ENCODE peak calls at places on chromosomes 3 and 15, in nine cellular contexts. One of them, this sample, is unnamed.

GRCh38 chr15:25172691-25173090 is 217.9 kb downstream of the SNRPN start:
- DNase-seq in GM06990: no peak
- DNase-seq in ovary: no peak
- DNase-seq in HFFc6: no peak
- DNase-seq in fibroblast of mammary gland: no peak
- DNase-seq in PC-3: no peak
- DNase-seq in neural crest cell: no peak
- DNase-seq in endothelial cell of umbilical vein: no peak
- DNase-seq in tibial nerve: no peak
- DNase-seq in this sample: no peak

GRCh38 chr15:44501768-44502366 is 35.1 kb upstream of the EIF3J start:
- DNase-seq in GM06990: no peak
- DNase-seq in ovary: no peak
- DNase-seq in HFFc6: peak
- DNase-seq in fibroblast of mammary gland: peak
- DNase-seq in PC-3: peak
- DNase-seq in neural crest cell: no peak
- DNase-seq in endothelial cell of umbilical vein: peak
- DNase-seq in tibial nerve: no peak
- DNase-seq in this sample: no peak

GRCh38 chr3:30875505-30875904 is 19.0 kb downstream of the GADL1 start:
- DNase-seq in GM06990: no peak
- DNase-seq in ovary: no peak
- DNase-seq in HFFc6: no peak
- DNase-seq in fibroblast of mammary gland: no peak
- DNase-seq in PC-3: no peak
- DNase-seq in neural crest cell: no peak
- DNase-seq in endothelial cell of umbilical vein: no peak
- DNase-seq in tibial nerve: no peak
- DNase-seq in this sample: no peak

GRCh38 chr15:67127334-67127664 is 61.9 kb downstream of the SMAD3 start:
- DNase-seq in GM06990: no peak
- DNase-seq in ovary: no peak
- DNase-seq in HFFc6: no peak
- DNase-seq in fibroblast of mammary gland: no peak
- DNase-seq in PC-3: peak
- DNase-seq in neural crest cell: no peak
- DNase-seq in endothelial cell of umbilical vein: no peak
- DNase-seq in tibial nerve: no peak
- DNase-seq in this sample: no peak

GRCh38 chr15:85412956-85413854 is 32.8 kb downstream of the AKAP13 start:
- DNase-seq in GM06990: peak
- DNase-seq in ovary: peak
- DNase-seq in HFFc6: peak
- DNase-seq in fibroblast of mammary gland: peak
- DNase-seq in PC-3: peak
- DNase-seq in neural crest cell: no peak
- DNase-seq in endothelial cell of umbilical vein: peak
- DNase-seq in tibial nerve: peak
- DNase-seq in this sample: no peak

GRCh38 chr3:35216501-35217266 is 422.6 kb upstream of the ARPP21 start:
- DNase-seq in GM06990: no peak
- DNase-seq in ovary: no peak
- DNase-seq in HFFc6: no peak
- DNase-seq in fibroblast of mammary gland: no peak
- DNase-seq in PC-3: no peak
- DNase-seq in neural crest cell: no peak
- DNase-seq in endothelial cell of umbilical vein: no peak
- DNase-seq in tibial nerve: no peak
- DNase-seq in this sample: no peak

GRCh38 chr15:63583027-63583426 is 14.2 kb upstream of the FBXL22 start:
- DNase-seq in GM06990: no peak
- DNase-seq in ovary: no peak
- DNase-seq in HFFc6: peak
- DNase-seq in fibroblast of mammary gland: peak
- DNase-seq in PC-3: peak
- DNase-seq in neural crest cell: no peak
- DNase-seq in endothelial cell of umbilical vein: no peak
- DNase-seq in tibial nerve: no peak
- DNase-seq in this sample: no peak

GRCh38 chr3:37944243-37944955 is 46.2 kb upstream of the VILL start:
- DNase-seq in GM06990: no peak
- DNase-seq in ovary: no peak
- DNase-seq in HFFc6: no peak
- DNase-seq in fibroblast of mammary gland: no peak
- DNase-seq in PC-3: no peak
- DNase-seq in neural crest cell: no peak
- DNase-seq in endothelial cell of umbilical vein: peak
- DNase-seq in tibial nerve: no peak
- DNase-seq in this sample: no peak

GRCh38 chr15:65940618-65940909 is 71.3 kb downstream of the RAB11A start:
- DNase-seq in GM06990: no peak
- DNase-seq in ovary: no peak
- DNase-seq in HFFc6: no peak
- DNase-seq in fibroblast of mammary gland: peak
- DNase-seq in PC-3: peak
- DNase-seq in neural crest cell: no peak
- DNase-seq in endothelial cell of umbilical vein: peak
- DNase-seq in tibial nerve: no peak
- DNase-seq in this sample: no peak

GRCh38 chr15:91912336-91912735 is 58.8 kb downstream of the SLCO3A1 start:
- DNase-seq in GM06990: no peak
- DNase-seq in ovary: no peak
- DNase-seq in HFFc6: no peak
- DNase-seq in fibroblast of mammary gland: no peak
- DNase-seq in PC-3: no peak
- DNase-seq in neural crest cell: no peak
- DNase-seq in endothelial cell of umbilical vein: no peak
- DNase-seq in tibial nerve: no peak
- DNase-seq in this sample: no peak

GRCh38 chr3:134237454-134238145 is 13.1 kb downstream of the RYK start:
- DNase-seq in GM06990: no peak
- DNase-seq in ovary: no peak
- DNase-seq in HFFc6: no peak
- DNase-seq in fibroblast of mammary gland: peak
- DNase-seq in PC-3: no peak
- DNase-seq in neural crest cell: no peak
- DNase-seq in endothelial cell of umbilical vein: no peak
- DNase-seq in tibial nerve: no peak
- DNase-seq in this sample: no peak

GRCh38 chr15:40050788-40051615 is 12.0 kb upstream of the SRP14 start:
- DNase-seq in GM06990: no peak
- DNase-seq in ovary: no peak
- DNase-seq in HFFc6: no peak
- DNase-seq in fibroblast of mammary gland: peak
- DNase-seq in PC-3: no peak
- DNase-seq in neural crest cell: no peak
- DNase-seq in endothelial cell of umbilical vein: no peak
- DNase-seq in tibial nerve: no peak
- DNase-seq in this sample: no peak

GRCh38 chr15:66982816-66983215 is 82.6 kb upstream of the SMAD3 start:
- DNase-seq in GM06990: no peak
- DNase-seq in ovary: no peak
- DNase-seq in HFFc6: no peak
- DNase-seq in fibroblast of mammary gland: peak
- DNase-seq in PC-3: no peak
- DNase-seq in neural crest cell: no peak
- DNase-seq in endothelial cell of umbilical vein: no peak
- DNase-seq in tibial nerve: no peak
- DNase-seq in this sample: no peak

GRCh38 chr15:39720721-39721611 is 61.7 kb downstream of the FSIP1 start:
- DNase-seq in GM06990: no peak
- DNase-seq in ovary: no peak
- DNase-seq in HFFc6: peak
- DNase-seq in fibroblast of mammary gland: peak
- DNase-seq in PC-3: peak
- DNase-seq in neural crest cell: no peak
- DNase-seq in endothelial cell of umbilical vein: no peak
- DNase-seq in tibial nerve: no peak
- DNase-seq in this sample: no peak

GRCh38 chr3:46353639-46354410 is at the start of gene CCR2:
- DNase-seq in GM06990: no peak
- DNase-seq in ovary: no peak
- DNase-seq in HFFc6: no peak
- DNase-seq in fibroblast of mammary gland: no peak
- DNase-seq in PC-3: no peak
- DNase-seq in neural crest cell: no peak
- DNase-seq in endothelial cell of umbilical vein: no peak
- DNase-seq in tibial nerve: no peak
- DNase-seq in this sample: no peak

GRCh38 chr15:36330598-36330997 is 248.8 kb upstream of the CDIN1 start:
- DNase-seq in GM06990: no peak
- DNase-seq in ovary: no peak
- DNase-seq in HFFc6: no peak
- DNase-seq in fibroblast of mammary gland: no peak
- DNase-seq in PC-3: no peak
- DNase-seq in neural crest cell: no peak
- DNase-seq in endothelial cell of umbilical vein: no peak
- DNase-seq in tibial nerve: no peak
- DNase-seq in this sample: no peak

GRCh38 chr3:49279376-49279775 is 2.3 kb upstream of the C3orf62 start:
- DNase-seq in GM06990: no peak
- DNase-seq in ovary: no peak
- DNase-seq in HFFc6: peak
- DNase-seq in fibroblast of mammary gland: peak
- DNase-seq in PC-3: no peak
- DNase-seq in neural crest cell: no peak
- DNase-seq in endothelial cell of umbilical vein: peak
- DNase-seq in tibial nerve: no peak
- DNase-seq in this sample: no peak

GRCh38 chr15:61857169-61857829 is 202.9 kb downstream of the VPS13C start:
- DNase-seq in GM06990: no peak
- DNase-seq in ovary: no peak
- DNase-seq in HFFc6: no peak
- DNase-seq in fibroblast of mammary gland: no peak
- DNase-seq in PC-3: no peak
- DNase-seq in neural crest cell: no peak
- DNase-seq in endothelial cell of umbilical vein: peak
- DNase-seq in tibial nerve: no peak
- DNase-seq in this sample: no peak

GRCh38 chr3:146172586-146172985 is 11.6 kb upstream of the PLOD2 start:
- DNase-seq in GM06990: no peak
- DNase-seq in ovary: no peak
- DNase-seq in HFFc6: no peak
- DNase-seq in fibroblast of mammary gland: no peak
- DNase-seq in PC-3: no peak
- DNase-seq in neural crest cell: no peak
- DNase-seq in endothelial cell of umbilical vein: no peak
- DNase-seq in tibial nerve: no peak
- DNase-seq in this sample: no peak

GRCh38 chr3:10192953-10193691 is 28.4 kb downstream of the IRAK2 start:
- DNase-seq in GM06990: peak
- DNase-seq in ovary: no peak
- DNase-seq in HFFc6: peak
- DNase-seq in fibroblast of mammary gland: peak
- DNase-seq in PC-3: peak
- DNase-seq in neural crest cell: peak
- DNase-seq in endothelial cell of umbilical vein: peak
- DNase-seq in tibial nerve: no peak
- DNase-seq in this sample: no peak
- TF ChIP-seq CTCF in GM06990: peak
- TF ChIP-seq CTCF in ovary: no peak
- TF ChIP-seq CTCF in HFFc6: peak
- TF ChIP-seq CTCF in fibroblast of mammary gland: peak
- TF ChIP-seq CTCF in PC-3: peak
- TF ChIP-seq CTCF in neural crest cell: no peak
- TF ChIP-seq CTCF in endothelial cell of umbilical vein: peak
- TF ChIP-seq CTCF in tibial nerve: peak
- TF ChIP-seq CTCF in this sample: peak

GRCh38 chr15:80565988-80566387 is 129.1 kb upstream of the ABHD17C start:
- DNase-seq in GM06990: no peak
- DNase-seq in ovary: no peak
- DNase-seq in HFFc6: no peak
- DNase-seq in fibroblast of mammary gland: no peak
- DNase-seq in PC-3: no peak
- DNase-seq in neural crest cell: no peak
- DNase-seq in endothelial cell of umbilical vein: no peak
- DNase-seq in tibial nerve: no peak
- DNase-seq in this sample: no peak

GRCh38 chr15:80562846-80563245 is 132.3 kb upstream of the ABHD17C start:
- DNase-seq in GM06990: no peak
- DNase-seq in ovary: no peak
- DNase-seq in HFFc6: no peak
- DNase-seq in fibroblast of mammary gland: no peak
- DNase-seq in PC-3: no peak
- DNase-seq in neural crest cell: no peak
- DNase-seq in endothelial cell of umbilical vein: no peak
- DNase-seq in tibial nerve: no peak
- DNase-seq in this sample: no peak

GRCh38 chr15:80563372-80563997 is 131.6 kb upstream of the ABHD17C start:
- DNase-seq in GM06990: no peak
- DNase-seq in ovary: no peak
- DNase-seq in HFFc6: no peak
- DNase-seq in fibroblast of mammary gland: no peak
- DNase-seq in PC-3: no peak
- DNase-seq in neural crest cell: no peak
- DNase-seq in endothelial cell of umbilical vein: no peak
- DNase-seq in tibial nerve: no peak
- DNase-seq in this sample: no peak

GRCh38 chr15:80565398-80565797 is 129.7 kb upstream of the ABHD17C start:
- DNase-seq in GM06990: no peak
- DNase-seq in ovary: no peak
- DNase-seq in HFFc6: no peak
- DNase-seq in fibroblast of mammary gland: no peak
- DNase-seq in PC-3: no peak
- DNase-seq in neural crest cell: no peak
- DNase-seq in endothelial cell of umbilical vein: no peak
- DNase-seq in tibial nerve: no peak
- DNase-seq in this sample: no peak

GRCh38 chr15:80564056-80564455 is 131.1 kb upstream of the ABHD17C start:
- DNase-seq in GM06990: no peak
- DNase-seq in ovary: no peak
- DNase-seq in HFFc6: no peak
- DNase-seq in fibroblast of mammary gland: no peak
- DNase-seq in PC-3: no peak
- DNase-seq in neural crest cell: no peak
- DNase-seq in endothelial cell of umbilical vein: no peak
- DNase-seq in tibial nerve: no peak
- DNase-seq in this sample: no peak
- TF ChIP-seq CTCF in GM06990: no peak
- TF ChIP-seq CTCF in ovary: no peak
- TF ChIP-seq CTCF in HFFc6: no peak
- TF ChIP-seq CTCF in fibroblast of mammary gland: no peak
- TF ChIP-seq CTCF in PC-3: no peak
- TF ChIP-seq CTCF in neural crest cell: no peak
- TF ChIP-seq CTCF in endothelial cell of umbilical vein: no peak
- TF ChIP-seq CTCF in tibial nerve: no peak
- TF ChIP-seq CTCF in this sample: no peak

GRCh38 chr15:48965972-48966371 is 2.3 kb upstream of the SHC4 start:
- DNase-seq in GM06990: no peak
- DNase-seq in ovary: no peak
- DNase-seq in HFFc6: peak
- DNase-seq in fibroblast of mammary gland: peak
- DNase-seq in PC-3: peak
- DNase-seq in neural crest cell: no peak
- DNase-seq in endothelial cell of umbilical vein: no peak
- DNase-seq in tibial nerve: no peak
- DNase-seq in this sample: no peak
- TF ChIP-seq CTCF in GM06990: peak
- TF ChIP-seq CTCF in ovary: no peak
- TF ChIP-seq CTCF in HFFc6: peak
- TF ChIP-seq CTCF in fibroblast of mammary gland: peak
- TF ChIP-seq CTCF in PC-3: peak
- TF ChIP-seq CTCF in neural crest cell: no peak
- TF ChIP-seq CTCF in endothelial cell of umbilical vein: no peak
- TF ChIP-seq CTCF in tibial nerve: peak
- TF ChIP-seq CTCF in this sample: no peak

GRCh38 chr15:28021281-28022039 is 77.7 kb downstream of the OCA2 start:
- DNase-seq in GM06990: no peak
- DNase-seq in ovary: peak
- DNase-seq in HFFc6: no peak
- DNase-seq in fibroblast of mammary gland: peak
- DNase-seq in PC-3: peak
- DNase-seq in neural crest cell: no peak
- DNase-seq in endothelial cell of umbilical vein: no peak
- DNase-seq in tibial nerve: no peak
- DNase-seq in this sample: no peak
- TF ChIP-seq CTCF in GM06990: peak
- TF ChIP-seq CTCF in ovary: no peak
- TF ChIP-seq CTCF in HFFc6: peak
- TF ChIP-seq CTCF in fibroblast of mammary gland: no peak
- TF ChIP-seq CTCF in PC-3: peak
- TF ChIP-seq CTCF in neural crest cell: peak
- TF ChIP-seq CTCF in endothelial cell of umbilical vein: no peak
- TF ChIP-seq CTCF in tibial nerve: peak
- TF ChIP-seq CTCF in this sample: peak